ENCODE peak calls at places on chromosomes 4 and X, in five cellular contexts. N is germinal center; Q is KBM-7; F is HuH-7; B is stimulated activated CD4-positive, alpha-beta T cell treated with anti-CD3 and anti-CD28 coated beads, Interleukin-15, amount 100 ng/mL, for 1 hour. E is an unnamed sample.

GRCh38 chr4:177485528-177485927 is 43.3 kb upstream of the AGA start:
- DNase-seq in N (no peak), Q (no peak), F (no peak), B (no peak), E (no peak)

GRCh38 chr4:15894393-15894792 is 44.1 kb downstream of the FGFBP1 start:
- DNase-seq in N (no peak), Q (no peak), F (no peak), B (no peak), E (no peak)

GRCh38 chrX:17474892-17475291 is 99.9 kb downstream of the NHS start:
- DNase-seq in N (no peak), Q (no peak), F (no peak), B (no peak), E (no peak)

GRCh38 chr4:148056879-148057278 is 325.0 kb downstream of the ARHGAP10 start:
- DNase-seq in N (peak), Q (peak), F (no peak), B (peak), E (peak)

GRCh38 chr4:11496313-11496956 is 67.7 kb upstream of the HS3ST1 start:
- DNase-seq in N (no peak), Q (no peak), F (no peak), B (no peak), E (no peak)

GRCh38 chr4:61959087-61959486 is 759.0 kb downstream of the ADGRL3 start:
- DNase-seq in N (no peak), Q (no peak), F (no peak), B (no peak), E (no peak)

GRCh38 chr4:81550005-81550896 is 78.5 kb upstream of the RASGEF1B start:
- DNase-seq in N (no peak), Q (no peak), F (no peak), B (no peak), E (no peak)

GRCh38 chrX:3250946-3251345 is 95.5 kb downstream of the MXRA5 start:
- DNase-seq in N (no peak), Q (no peak), F (no peak), B (no peak), E (no peak)

GRCh38 chrX:153948002-153948466 is 3.6 kb upstream of the RENBP start:
- DNase-seq in N (no peak), Q (no peak), F (no peak), B (no peak), E (no peak)

GRCh38 chr4:8185280-8185679 is 13.8 kb upstream of the SH3TC1 start:
- DNase-seq in N (no peak), Q (no peak), F (no peak), B (no peak), E (no peak)

GRCh38 chrX:9356846-9357245 is 108.0 kb upstream of the TBL1X start:
- DNase-seq in N (no peak), Q (no peak), F (no peak), B (no peak), E (no peak)

GRCh38 chr4:189124149-189124758 is 816.4 kb upstream of the FRG1 start:
- DNase-seq in N (no peak), Q (peak), F (no peak), B (no peak), E (no peak)

GRCh38 chrX:130631011-130631410 is 229.2 kb downstream of the RBMX2 start:
- DNase-seq in N (no peak), Q (no peak), F (no peak), B (no peak), E (no peak)

GRCh38 chrX:119734897-119735339 is 23.5 kb upstream of the SOWAHD start:
- DNase-seq in N (no peak), Q (peak), F (no peak), B (no peak), E (no peak)

GRCh38 chrX:102154900-102155805 is 624 bp downstream of the BEX5 start:
- DNase-seq in N (no peak), Q (peak), F (no peak), B (no peak), E (peak)

E was measured in central memory CD8-positive, alpha-beta T cell.